ENCODE peak calls at places on chromosomes 7 and 10, in eight cellular contexts. One of them, this sample, is unnamed.
A peak's percentile ranks its signal among the peaks of the same experiment; 100 is the strongest.

GRCh38 chr10:91944880-91945630 is 21.5 kb downstream of the BTAF1 start:
- DNase-seq in HepG2: no peak
- DNase-seq in psoas muscle: no peak
- DNase-seq in CD4-positive, CD25-positive, alpha-beta regulatory T cell: peak; percentile 70
- DNase-seq in CD4-positive, alpha-beta T cell: no peak
- DNase-seq in H9: no peak
- DNase-seq in colonic mucosa: no peak
- DNase-seq in A549: no peak
- DNase-seq in this sample: no peak

GRCh38 chr10:28179490-28180099 is 123.3 kb downstream of the MPP7 start:
- DNase-seq in HepG2: peak; percentile 46
- DNase-seq in psoas muscle: no peak
- DNase-seq in CD4-positive, CD25-positive, alpha-beta regulatory T cell: peak; percentile 81
- DNase-seq in CD4-positive, alpha-beta T cell: peak; percentile 8
- DNase-seq in H9: no peak
- DNase-seq in colonic mucosa: peak; percentile 38
- DNase-seq in A549: peak; percentile 20
- DNase-seq in this sample: peak; percentile 69

GRCh38 chr7:37516610-37517108 is 68.0 kb upstream of the ELMO1 start:
- DNase-seq in HepG2: no peak
- DNase-seq in psoas muscle: no peak
- DNase-seq in CD4-positive, CD25-positive, alpha-beta regulatory T cell: no peak
- DNase-seq in CD4-positive, alpha-beta T cell: no peak
- DNase-seq in H9: no peak
- DNase-seq in colonic mucosa: no peak
- DNase-seq in A549: no peak
- DNase-seq in this sample: no peak

GRCh38 chr7:6228865-6229264 is 43.6 kb downstream of the CYTH3 start:
- DNase-seq in HepG2: no peak
- DNase-seq in psoas muscle: no peak
- DNase-seq in CD4-positive, CD25-positive, alpha-beta regulatory T cell: no peak
- DNase-seq in CD4-positive, alpha-beta T cell: no peak
- DNase-seq in H9: no peak
- DNase-seq in colonic mucosa: no peak
- DNase-seq in A549: no peak
- DNase-seq in this sample: no peak

GRCh38 chr7:143492043-143492471 is 14.4 kb downstream of the TAS2R41 start:
- DNase-seq in HepG2: no peak
- DNase-seq in psoas muscle: no peak
- DNase-seq in CD4-positive, CD25-positive, alpha-beta regulatory T cell: no peak
- DNase-seq in CD4-positive, alpha-beta T cell: no peak
- DNase-seq in H9: no peak
- DNase-seq in colonic mucosa: no peak
- DNase-seq in A549: no peak
- DNase-seq in this sample: peak; percentile 27

GRCh38 chr7:33719059-33719581 is 186.2 kb upstream of the BMPER start:
- DNase-seq in HepG2: no peak
- DNase-seq in psoas muscle: peak; percentile 58
- DNase-seq in CD4-positive, CD25-positive, alpha-beta regulatory T cell: no peak
- DNase-seq in CD4-positive, alpha-beta T cell: no peak
- DNase-seq in H9: no peak
- DNase-seq in colonic mucosa: no peak
- DNase-seq in A549: no peak
- DNase-seq in this sample: no peak

GRCh38 chr10:60732240-60733188 is 45.8 kb upstream of the CDK1 start:
- DNase-seq in HepG2: no peak
- DNase-seq in psoas muscle: no peak
- DNase-seq in CD4-positive, CD25-positive, alpha-beta regulatory T cell: peak; percentile 10
- DNase-seq in CD4-positive, alpha-beta T cell: peak; percentile 14
- DNase-seq in H9: peak; percentile 48
- DNase-seq in colonic mucosa: peak; percentile 60
- DNase-seq in A549: no peak
- DNase-seq in this sample: no peak

GRCh38 chr7:18494821-18495408 is 634 bp upstream of the HDAC9 start:
- DNase-seq in HepG2: no peak
- DNase-seq in psoas muscle: no peak
- DNase-seq in CD4-positive, CD25-positive, alpha-beta regulatory T cell: no peak
- DNase-seq in CD4-positive, alpha-beta T cell: no peak
- DNase-seq in H9: no peak
- DNase-seq in colonic mucosa: no peak
- DNase-seq in A549: no peak
- DNase-seq in this sample: no peak

GRCh38 chr7:143811-144453 is 48.4 kb upstream of the FAM20C start:
- DNase-seq in HepG2: no peak
- DNase-seq in psoas muscle: no peak
- DNase-seq in CD4-positive, CD25-positive, alpha-beta regulatory T cell: no peak
- DNase-seq in CD4-positive, alpha-beta T cell: no peak
- DNase-seq in H9: no peak
- DNase-seq in colonic mucosa: peak; percentile 16
- DNase-seq in A549: no peak
- DNase-seq in this sample: no peak

GRCh38 chr10:110398419-110399162 is 93.9 kb upstream of the SMNDC1 start:
- DNase-seq in HepG2: peak; percentile 68
- DNase-seq in psoas muscle: peak; percentile 52
- DNase-seq in CD4-positive, CD25-positive, alpha-beta regulatory T cell: no peak
- DNase-seq in CD4-positive, alpha-beta T cell: no peak
- DNase-seq in H9: no peak
- DNase-seq in colonic mucosa: peak; percentile 90
- DNase-seq in A549: peak; percentile 98
- DNase-seq in this sample: peak; percentile 99

GRCh38 chr10:113538131-113538530 is 14.7 kb upstream of the HABP2 start:
- DNase-seq in HepG2: no peak
- DNase-seq in psoas muscle: no peak
- DNase-seq in CD4-positive, CD25-positive, alpha-beta regulatory T cell: no peak
- DNase-seq in CD4-positive, alpha-beta T cell: no peak
- DNase-seq in H9: no peak
- DNase-seq in colonic mucosa: no peak
- DNase-seq in A549: no peak
- DNase-seq in this sample: no peak

GRCh38 chr7:24566274-24566673 is 7.0 kb upstream of the PALS2 start:
- DNase-seq in HepG2: no peak
- DNase-seq in psoas muscle: no peak
- DNase-seq in CD4-positive, CD25-positive, alpha-beta regulatory T cell: no peak
- DNase-seq in CD4-positive, alpha-beta T cell: no peak
- DNase-seq in H9: no peak
- DNase-seq in colonic mucosa: no peak
- DNase-seq in A549: no peak
- DNase-seq in this sample: no peak

GRCh38 chr10:100636848-100637553 is 101.3 kb downstream of the HIF1AN start:
- DNase-seq in HepG2: no peak
- DNase-seq in psoas muscle: no peak
- DNase-seq in CD4-positive, CD25-positive, alpha-beta regulatory T cell: no peak
- DNase-seq in CD4-positive, alpha-beta T cell: no peak
- DNase-seq in H9: no peak
- DNase-seq in colonic mucosa: no peak
- DNase-seq in A549: no peak
- DNase-seq in this sample: no peak

GRCh38 chr7:130719550-130719949 is 14.5 kb downstream of the KLF14 start:
- DNase-seq in HepG2: no peak
- DNase-seq in psoas muscle: no peak
- DNase-seq in CD4-positive, CD25-positive, alpha-beta regulatory T cell: no peak
- DNase-seq in CD4-positive, alpha-beta T cell: no peak
- DNase-seq in H9: no peak
- DNase-seq in colonic mucosa: no peak
- DNase-seq in A549: no peak
- DNase-seq in this sample: no peak

GRCh38 chr7:149209518-149210269 is 14.3 kb downstream of the ZNF282 start:
- DNase-seq in HepG2: peak; percentile 44
- DNase-seq in psoas muscle: no peak
- DNase-seq in CD4-positive, CD25-positive, alpha-beta regulatory T cell: peak; percentile 82
- DNase-seq in CD4-positive, alpha-beta T cell: peak; percentile 49
- DNase-seq in H9: peak; percentile 80
- DNase-seq in colonic mucosa: peak; percentile 51
- DNase-seq in A549: peak; percentile 83
- DNase-seq in this sample: peak; percentile 40

GRCh38 chr7:91353923-91354322 is 89.7 kb downstream of the FZD1 start:
- DNase-seq in HepG2: no peak
- DNase-seq in psoas muscle: no peak
- DNase-seq in CD4-positive, CD25-positive, alpha-beta regulatory T cell: no peak
- DNase-seq in CD4-positive, alpha-beta T cell: no peak
- DNase-seq in H9: no peak
- DNase-seq in colonic mucosa: no peak
- DNase-seq in A549: no peak
- DNase-seq in this sample: no peak

GRCh38 chr7:27105161-27106122 is 3.0 kb upstream of the HOXA2 start:
- DNase-seq in HepG2: no peak
- DNase-seq in psoas muscle: no peak
- DNase-seq in CD4-positive, CD25-positive, alpha-beta regulatory T cell: no peak
- DNase-seq in CD4-positive, alpha-beta T cell: no peak
- DNase-seq in H9: no peak
- DNase-seq in colonic mucosa: no peak
- DNase-seq in A549: no peak
- DNase-seq in this sample: no peak

GRCh38 chr10:114337510-114338462 is 66.5 kb downstream of the AFAP1L2 start:
- DNase-seq in HepG2: no peak
- DNase-seq in psoas muscle: no peak
- DNase-seq in CD4-positive, CD25-positive, alpha-beta regulatory T cell: peak; percentile 11
- DNase-seq in CD4-positive, alpha-beta T cell: no peak
- DNase-seq in H9: peak; percentile 81
- DNase-seq in colonic mucosa: no peak
- DNase-seq in A549: no peak
- DNase-seq in this sample: no peak

GRCh38 chr10:96450514-96451207 is 63.1 kb downstream of the TLL2 start:
- DNase-seq in HepG2: no peak
- DNase-seq in psoas muscle: no peak
- DNase-seq in CD4-positive, CD25-positive, alpha-beta regulatory T cell: no peak
- DNase-seq in CD4-positive, alpha-beta T cell: no peak
- DNase-seq in H9: peak; percentile 88
- DNase-seq in colonic mucosa: peak; percentile 17
- DNase-seq in A549: no peak
- DNase-seq in this sample: no peak

GRCh38 chr10:12769326-12770044 is 232.0 kb downstream of the CCDC3 start:
- DNase-seq in HepG2: peak; percentile 54
- DNase-seq in psoas muscle: no peak
- DNase-seq in CD4-positive, CD25-positive, alpha-beta regulatory T cell: no peak
- DNase-seq in CD4-positive, alpha-beta T cell: no peak
- DNase-seq in H9: no peak
- DNase-seq in colonic mucosa: no peak
- DNase-seq in A549: no peak
- DNase-seq in this sample: no peak

DNA sequence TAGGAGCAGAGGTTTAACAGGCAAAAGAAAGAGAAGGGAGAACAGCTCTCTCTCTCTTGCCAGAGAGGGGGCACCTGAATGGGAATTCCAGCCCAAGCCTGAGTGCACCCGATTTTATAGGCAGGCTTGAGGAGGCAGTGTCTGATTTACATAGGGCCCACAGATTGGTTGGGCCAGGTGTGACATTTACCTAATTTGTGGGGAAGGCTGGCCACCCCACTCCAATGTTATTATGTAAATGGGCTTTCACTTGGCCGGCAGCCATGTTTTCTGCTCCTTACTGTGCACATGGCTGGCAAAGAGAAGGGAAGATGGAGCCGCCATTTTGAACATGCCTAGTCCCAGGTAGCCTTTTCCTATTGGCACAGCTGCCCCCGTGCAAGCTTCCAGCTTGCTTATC is 735.5 kb upstream of the AUTS2 start:
- DNase-seq in HepG2: no peak
- DNase-seq in psoas muscle: no peak
- DNase-seq in CD4-positive, CD25-positive, alpha-beta regulatory T cell: no peak
- DNase-seq in CD4-positive, alpha-beta T cell: no peak
- DNase-seq in H9: no peak
- DNase-seq in colonic mucosa: no peak
- DNase-seq in A549: no peak
- DNase-seq in this sample: no peak
- H3K9me3 ChIP-seq in HepG2: peaks cover 6% of the 10 kb centered on the region
- H3K9me3 ChIP-seq in psoas muscle: no peaks in the 10 kb centered on the region
- H3K9me3 ChIP-seq in CD4-positive, CD25-positive, alpha-beta regulatory T cell: no peaks in the 10 kb centered on the region
- H3K9me3 ChIP-seq in CD4-positive, alpha-beta T cell: peaks cover 7% of the 10 kb centered on the region
- H3K9me3 ChIP-seq in H9: no peaks in the 10 kb centered on the region
- H3K9me3 ChIP-seq in colonic mucosa: no peaks in the 10 kb centered on the region
- H3K9me3 ChIP-seq in A549: no peaks in the 10 kb centered on the region
- H3K9me3 ChIP-seq in this sample: peaks cover under 1% of the 10 kb centered on the region

GRCh38 chr10:34543716-34544115 is 271.4 kb downstream of the PARD3 start:
- DNase-seq in HepG2: no peak
- DNase-seq in psoas muscle: no peak
- DNase-seq in CD4-positive, CD25-positive, alpha-beta regulatory T cell: no peak
- DNase-seq in CD4-positive, alpha-beta T cell: no peak
- DNase-seq in H9: no peak
- DNase-seq in colonic mucosa: no peak
- DNase-seq in A549: no peak
- DNase-seq in this sample: no peak
- H3K9me3 ChIP-seq in HepG2: no peaks in the 10 kb centered on the region
- H3K9me3 ChIP-seq in psoas muscle: no peaks in the 10 kb centered on the region
- H3K9me3 ChIP-seq in CD4-positive, CD25-positive, alpha-beta regulatory T cell: no peaks in the 10 kb centered on the region
- H3K9me3 ChIP-seq in CD4-positive, alpha-beta T cell: no peaks in the 10 kb centered on the region
- H3K9me3 ChIP-seq in H9: no peaks in the 10 kb centered on the region
- H3K9me3 ChIP-seq in colonic mucosa: no peaks in the 10 kb centered on the region
- H3K9me3 ChIP-seq in A549: no peaks in the 10 kb centered on the region
- H3K9me3 ChIP-seq in this sample: no peaks in the 10 kb centered on the region

DNA sequence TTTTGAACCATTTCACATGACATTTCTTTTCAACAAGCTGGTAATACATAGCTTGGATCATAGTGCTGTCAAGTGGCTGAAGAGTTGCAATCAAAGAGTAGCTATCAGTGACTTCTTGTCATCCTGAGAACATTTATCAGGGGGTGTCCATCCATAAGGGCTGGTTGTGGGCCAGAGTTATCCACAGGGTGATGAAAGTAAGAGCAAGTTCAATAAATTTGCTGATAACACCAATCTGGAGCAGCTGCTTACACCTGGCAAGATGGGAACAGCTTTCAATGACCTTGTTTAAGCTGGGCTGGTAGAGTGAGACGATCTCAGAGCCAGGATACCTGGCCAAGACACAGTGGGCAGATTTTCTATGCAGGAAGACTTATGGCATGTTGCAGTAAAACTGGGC is 96.3 kb upstream of the IMMP2L start:
- DNase-seq in HepG2: no peak
- DNase-seq in psoas muscle: no peak
- DNase-seq in CD4-positive, CD25-positive, alpha-beta regulatory T cell: no peak
- DNase-seq in CD4-positive, alpha-beta T cell: no peak
- DNase-seq in H9: no peak
- DNase-seq in colonic mucosa: no peak
- DNase-seq in A549: no peak
- DNase-seq in this sample: no peak
- H3K9me3 ChIP-seq in HepG2: no peaks in the 10 kb centered on the region
- H3K9me3 ChIP-seq in psoas muscle: no peaks in the 10 kb centered on the region
- H3K9me3 ChIP-seq in CD4-positive, CD25-positive, alpha-beta regulatory T cell: no peaks in the 10 kb centered on the region
- H3K9me3 ChIP-seq in CD4-positive, alpha-beta T cell: no peaks in the 10 kb centered on the region
- H3K9me3 ChIP-seq in H9: no peaks in the 10 kb centered on the region
- H3K9me3 ChIP-seq in colonic mucosa: no peaks in the 10 kb centered on the region
- H3K9me3 ChIP-seq in A549: no peaks in the 10 kb centered on the region
- H3K9me3 ChIP-seq in this sample: no peaks in the 10 kb centered on the region

DNA sequence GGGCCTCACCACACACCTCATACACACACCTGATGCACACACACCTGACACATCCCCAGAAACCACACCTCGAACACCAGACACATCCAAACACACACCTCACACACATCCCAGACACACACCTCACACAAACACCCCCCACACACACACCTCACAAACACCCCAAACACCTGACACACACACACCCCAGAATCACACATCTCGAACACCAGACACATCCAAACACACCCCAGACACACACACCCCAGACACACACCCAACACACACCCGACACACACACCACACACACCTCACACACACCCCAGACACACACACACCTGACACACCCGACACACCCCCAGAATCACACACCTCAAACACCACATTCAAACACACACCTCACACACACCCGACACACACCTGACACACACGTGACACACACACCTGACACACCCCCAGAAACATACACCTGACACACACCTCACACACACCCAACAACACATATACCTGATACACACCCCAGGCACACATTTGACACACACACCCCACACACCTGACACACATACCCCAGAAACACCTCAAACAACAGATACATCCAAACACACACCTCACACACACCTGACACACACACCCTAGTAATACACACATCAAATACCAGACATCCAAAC is 506 bp upstream of the CALY start:
- DNase-seq in HepG2: no peak
- DNase-seq in psoas muscle: no peak
- DNase-seq in CD4-positive, CD25-positive, alpha-beta regulatory T cell: no peak
- DNase-seq in CD4-positive, alpha-beta T cell: no peak
- DNase-seq in H9: no peak
- DNase-seq in colonic mucosa: no peak
- DNase-seq in A549: no peak
- DNase-seq in this sample: no peak
- H3K9me3 ChIP-seq in HepG2: no peaks in the 10 kb centered on the region
- H3K9me3 ChIP-seq in psoas muscle: no peaks in the 10 kb centered on the region
- H3K9me3 ChIP-seq in CD4-positive, CD25-positive, alpha-beta regulatory T cell: no peaks in the 10 kb centered on the region
- H3K9me3 ChIP-seq in CD4-positive, alpha-beta T cell: no peaks in the 10 kb centered on the region
- H3K9me3 ChIP-seq in H9: no peaks in the 10 kb centered on the region
- H3K9me3 ChIP-seq in colonic mucosa: no peaks in the 10 kb centered on the region
- H3K9me3 ChIP-seq in A549: no peaks in the 10 kb centered on the region
- H3K9me3 ChIP-seq in this sample: no peaks in the 10 kb centered on the region